ENCODE peak calls at places on chromosomes 5 and 9, in eight cellular contexts. V is HepG2, B is neural progenitor cell, T is upper lobe of right lung, D is pancreas, U is HCT116, W is heart right ventricle, K is IMR-90. P is an unnamed sample.

GRCh38 chr9:114493521-114494184 is 11.6 kb downstream of the WHRN start:
- DNase-seq in V (no peak), B (no peak), T (no peak), D (no peak), U (no peak), W (no peak), K (no peak), P (no peak)

GRCh38 chr5:100827481-100827889 is 75.6 kb downstream of the ST8SIA4 start:
- DNase-seq in V (no peak), B (no peak), T (no peak), D (no peak), U (no peak), W (no peak), K (no peak), P (no peak)

GRCh38 chr5:62608529-62609511 is 30.2 kb downstream of the LRRC70 start:
- DNase-seq in V (no peak), B (no peak), T (no peak), D (no peak), U (no peak), W (peak; percentile 8), K (no peak), P (no peak)

GRCh38 chr5:15703901-15704300 is 203.9 kb downstream of the FBXL7 start:
- DNase-seq in V (no peak), B (no peak), T (no peak), D (no peak), U (no peak), W (no peak), K (no peak), P (no peak)

GRCh38 chr9:90219548-90220118 is 423.0 kb downstream of the DIRAS2 start:
- DNase-seq in V (peak; percentile 6), B (peak; percentile 76), T (peak; percentile 73), D (peak; percentile 51), U (no peak), W (no peak), K (no peak), P (peak; percentile 56)

GRCh38 chr5:56520951-56521350 is 287.8 kb upstream of the ANKRD55 start:
- DNase-seq in V (no peak), B (no peak), T (no peak), D (no peak), U (no peak), W (no peak), K (no peak), P (no peak)

GRCh38 chr9:127983847-127984289 is 3.1 kb upstream of the EEIG1 start:
- DNase-seq in V (no peak), B (no peak), T (no peak), D (no peak), U (no peak), W (peak; percentile 4), K (no peak), P (no peak)

GRCh38 chr5:66436721-66437120 is 159.5 kb upstream of the MAST4 start:
- DNase-seq in V (peak; percentile 6), B (no peak), T (no peak), D (no peak), U (peak; percentile 16), W (no peak), K (no peak), P (no peak)

GRCh38 chr5:173291722-173292658 is 36.2 kb downstream of the STC2 start:
- DNase-seq in V (no peak), B (peak; percentile 80), T (no peak), D (no peak), U (no peak), W (no peak), K (peak; percentile 62), P (no peak)

GRCh38 chr5:89128930-89129625 is 246.1 kb upstream of the MEF2C start:
- DNase-seq in V (no peak), B (no peak), T (no peak), D (no peak), U (no peak), W (no peak), K (no peak), P (no peak)

GRCh38 chr5:89125372-89125771 is 242.4 kb upstream of the MEF2C start:
- DNase-seq in V (no peak), B (no peak), T (no peak), D (no peak), U (no peak), W (no peak), K (no peak), P (no peak)

GRCh38 chr5:89128097-89128496 is 245.1 kb upstream of the MEF2C start:
- DNase-seq in V (no peak), B (no peak), T (no peak), D (no peak), U (no peak), W (no peak), K (peak; percentile 1), P (no peak)

GRCh38 chr5:89120719-89121118 is 237.7 kb upstream of the MEF2C start:
- DNase-seq in V (no peak), B (no peak), T (no peak), D (no peak), U (no peak), W (peak; percentile 8), K (no peak), P (no peak)

GRCh38 chr5:89123607-89124006 is 240.6 kb upstream of the MEF2C start:
- DNase-seq in V (no peak), B (no peak), T (no peak), D (no peak), U (no peak), W (no peak), K (no peak), P (no peak)
- H3K4me3 ChIP-seq in V (no peak overlapping the region), B (no peak overlapping the region), T (no peak overlapping the region), D (no peak overlapping the region), U (no peak overlapping the region), W (no peak overlapping the region), K (no peak overlapping the region), P (no peak overlapping the region)

GRCh38 chr5:75236322-75237316 is at the start of gene ANKRD31:
- DNase-seq in V (peak; percentile 43), B (peak; percentile 92), T (peak; percentile 95), D (peak; percentile 91), U (peak; percentile 22), W (peak; percentile 77), K (peak; percentile 66), P (peak; percentile 92)
- TF ChIP-seq CTCF in V (peak; percentile 71), B (peak; percentile 77), T (peak; percentile 81), D (peak; percentile 90), U (no peak), W (peak; percentile 94), K (peak; percentile 83), P (peak; percentile 91)

GRCh38 chr5:72294473-72294872 is 25.6 kb downstream of the MRPS27 start:
- DNase-seq in V (no peak), B (no peak), T (no peak), D (no peak), U (no peak), W (no peak), K (no peak), P (no peak)

GRCh38 chr5:72292411-72292810 is 27.6 kb downstream of the MRPS27 start:
- DNase-seq in V (no peak), B (no peak), T (no peak), D (no peak), U (no peak), W (no peak), K (no peak), P (no peak)

GRCh38 chr5:72291601-72292000 is 28.4 kb downstream of the MRPS27 start:
- DNase-seq in V (no peak), B (no peak), T (no peak), D (no peak), U (no peak), W (no peak), K (no peak), P (no peak)

GRCh38 chr5:72295539-72295938 is 24.5 kb downstream of the MRPS27 start:
- DNase-seq in V (peak; percentile 95), B (no peak), T (no peak), D (no peak), U (no peak), W (no peak), K (no peak), P (no peak)

DNA sequence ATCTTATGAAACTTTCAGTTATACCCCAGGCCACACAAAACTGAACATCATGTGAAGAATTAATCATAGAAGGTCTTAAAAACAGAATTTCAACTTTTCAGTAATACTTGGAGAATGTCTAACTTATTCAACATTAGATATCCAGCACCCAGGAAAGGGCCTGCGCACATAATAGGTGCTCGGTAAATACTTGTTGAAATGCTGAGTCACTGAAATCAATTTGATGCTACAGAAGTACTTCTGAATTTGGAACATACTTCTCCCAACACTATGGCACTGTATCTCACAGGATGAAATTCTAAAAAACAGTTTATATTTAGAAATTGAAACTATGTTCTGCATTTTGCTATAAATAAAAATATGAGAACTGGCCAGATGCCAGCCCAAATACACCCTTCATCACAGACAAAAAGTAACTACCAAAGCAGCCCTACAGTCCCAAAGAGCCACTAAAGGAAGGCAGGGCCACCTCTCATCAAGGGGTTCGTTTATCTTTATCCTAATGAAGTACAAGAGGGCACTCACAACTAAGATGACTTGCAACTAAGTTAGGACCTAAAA is 26.5 kb downstream of the MRPS27 start:
- DNase-seq in V (no peak), B (no peak), T (no peak), D (no peak), U (no peak), W (no peak), K (no peak), P (no peak)
- H3K4me1 ChIP-seq in V (peaks cover 54% of the 10 kb centered on the region), B (peaks cover 5% of the 10 kb centered on the region), T (no peaks in the 10 kb centered on the region), D (no peaks in the 10 kb centered on the region), U (no peaks in the 10 kb centered on the region), W (peaks cover 26% of the 10 kb centered on the region), K (no peaks in the 10 kb centered on the region), P (no peaks in the 10 kb centered on the region)

DNA sequence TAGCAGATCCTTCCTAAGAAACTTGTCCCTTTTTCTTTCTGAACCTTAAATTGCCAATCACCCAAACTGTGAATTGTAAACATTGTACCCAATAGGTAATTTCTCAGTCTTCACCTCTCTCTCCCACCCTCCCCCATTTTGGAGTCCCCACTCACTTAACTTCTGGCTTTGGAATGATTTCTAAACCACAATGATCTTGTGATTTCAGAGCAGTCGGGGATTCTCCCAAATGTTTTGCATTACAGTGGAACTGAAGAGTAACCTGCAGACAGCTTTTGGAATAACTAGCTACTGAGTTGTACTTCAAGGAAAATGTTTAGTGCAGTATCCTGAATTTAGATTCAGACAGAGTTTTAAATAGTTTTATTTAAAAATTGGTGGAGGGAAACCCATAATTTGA is 19.2 kb downstream of the SLC27A6 start:
- DNase-seq in V (no peak), B (no peak), T (no peak), D (no peak), U (no peak), W (no peak), K (no peak), P (no peak)
- H3K4me3 ChIP-seq in V (no peak overlapping the region), B (no peak overlapping the region), T (no peak overlapping the region), D (no peak overlapping the region), U (no peak overlapping the region), W (no peak overlapping the region), K (no peak overlapping the region), P (no peak overlapping the region)

GRCh38 chr5:39702928-39703327 is 278.1 kb upstream of the DAB2 start:
- DNase-seq in V (no peak), B (no peak), T (no peak), D (no peak), U (no peak), W (no peak), K (no peak), P (no peak)
- TF ChIP-seq CTCF in V (no peak), B (no peak), T (no peak), D (no peak), U (no peak), W (no peak), K (no peak), P (no peak)

P was measured in lower lobe of right lung.